ENCODE peak calls at places on chromosomes 3 and 15, in seven cellular contexts. Y is K562, F is HepG2, R is GM12878, H is WTC11, I is HCT116, U is H1. W is an unnamed sample.

GRCh38 chr3:45098315-45098714 is 47.9 kb downstream of the CDCP1 start:
- DNase-seq in H (no peak), U (no peak), I (no peak), R (no peak), Y (no peak), F (no peak), W (no peak)

GRCh38 chr3:18989237-18989812 is 159.0 kb upstream of the KCNH8 start:
- DNase-seq in Y (no peak), R (no peak), I (no peak), U (no peak), H (no peak), F (no peak), W (no peak)

GRCh38 chr15:91866371-91866905 is 12.9 kb downstream of the SLCO3A1 start:
- DNase-seq in F (no peak), Y (no peak), H (no peak), U (no peak), I (no peak), R (no peak), W (no peak)

GRCh38 chr3:150299221-150299620 is 108.9 kb upstream of the TSC22D2 start:
- DNase-seq in H (peak; percentile 29), F (no peak), I (no peak), U (no peak), Y (no peak), R (no peak), W (no peak)

GRCh38 chr3:123518892-123519485 is 65.9 kb downstream of the HACD2 start:
- DNase-seq in U (no peak), F (no peak), R (no peak), I (no peak), H (no peak), Y (no peak), W (no peak)

GRCh38 chr3:59783468-59783988 is 733.7 kb upstream of the CFAP20DC start:
- DNase-seq in Y (no peak), R (no peak), I (no peak), U (no peak), H (no peak), F (no peak), W (no peak)

GRCh38 chr3:138593488-138594149 is 441 bp downstream of the CEP70 start:
- DNase-seq in Y (peak; percentile 20), H (no peak), R (no peak), U (no peak), I (no peak), F (peak; percentile 6), W (no peak)

GRCh38 chr15:27671794-27672438 is 427.2 kb downstream of the OCA2 start:
- DNase-seq in F (no peak), Y (no peak), R (no peak), U (no peak), H (no peak), I (no peak), W (no peak)

GRCh38 chr15:100918034-100918689 is 995 bp upstream of the LRRK1 start:
- DNase-seq in R (no peak), U (no peak), I (peak; percentile 67), H (peak; percentile 88), Y (peak; percentile 69), F (peak; percentile 8), W (peak; percentile 86)

GRCh38 chr3:53544357-53544756 is 49.9 kb downstream of the CACNA1D start:
- DNase-seq in U (no peak), Y (no peak), I (no peak), H (no peak), F (no peak), R (no peak), W (no peak)

GRCh38 chr3:165642761-165643432 is 194.3 kb downstream of the BCHE start:
- DNase-seq in R (no peak), H (no peak), F (no peak), Y (no peak), U (no peak), I (peak; percentile 93), W (no peak)

GRCh38 chr15:66832679-66833078 is 130.6 kb downstream of the SMAD6 start:
- DNase-seq in R (no peak), Y (peak; percentile 50), U (no peak), F (no peak), I (no peak), H (no peak), W (no peak)

GRCh38 chr3:14019459-14019858 is 105.2 kb downstream of the CHCHD4 start:
- DNase-seq in I (no peak), U (no peak), H (no peak), F (no peak), R (no peak), Y (no peak), W (no peak)

GRCh38 chr3:157086053-157086761 is 73.7 kb downstream of the CCNL1 start:
- DNase-seq in U (no peak), I (no peak), Y (no peak), R (no peak), F (no peak), H (no peak), W (no peak)

GRCh38 chr3:24591661-24592555 is 97.3 kb upstream of the THRB start:
- DNase-seq in I (no peak), H (no peak), U (no peak), Y (no peak), R (no peak), F (no peak), W (no peak)

GRCh38 chr3:13288732-13289718 is 131.1 kb downstream of the NUP210 start:
- DNase-seq in I (no peak), Y (no peak), H (no peak), U (no peak), F (no peak), R (no peak), W (no peak)

GRCh38 chr3:69675773-69676660 is 63.2 kb upstream of the MITF start:
- DNase-seq in Y (no peak), F (no peak), U (no peak), H (no peak), I (no peak), R (no peak), W (no peak)

GRCh38 chr3:111326144-111326995 is 215.6 kb upstream of the CD96 start:
- DNase-seq in Y (no peak), I (no peak), R (no peak), F (no peak), U (no peak), H (no peak), W (no peak)

GRCh38 chr3:57949779-57950618 is 58.2 kb upstream of the FLNB start:
- DNase-seq in F (peak; percentile 38), U (no peak), R (no peak), H (no peak), Y (no peak), I (peak; percentile 22), W (no peak)

GRCh38 chr3:117059054-117059989 is 349.7 kb downstream of the TUSC7 start:
- DNase-seq in I (peak; percentile 6), R (no peak), H (no peak), Y (peak; percentile 0), F (peak; percentile 10), U (no peak), W (no peak)

GRCh38 chr3:140153736-140154135 is 218.8 kb downstream of the CLSTN2 start:
- DNase-seq in Y (no peak), R (no peak), F (no peak), I (no peak), H (no peak), U (no peak), W (no peak)

GRCh38 chr3:128987701-128988100 is 6.2 kb downstream of the CFAP92 start:
- DNase-seq in U (no peak), F (no peak), I (no peak), R (no peak), Y (no peak), H (no peak), W (no peak)

GRCh38 chr3:8835385-8835784 is 66.0 kb upstream of the OXTR start:
- DNase-seq in H (no peak), Y (no peak), I (no peak), U (no peak), F (no peak), R (no peak), W (no peak)

GRCh38 chr15:38864827-38865604 is 300.4 kb upstream of the RASGRP1 start:
- DNase-seq in H (no peak), U (no peak), Y (no peak), F (no peak), I (no peak), R (no peak), W (no peak)

GRCh38 chr3:161890147-161890625 is 393.6 kb downstream of the OTOL1 start:
- DNase-seq in H (no peak), Y (no peak), F (no peak), R (no peak), I (peak; percentile 44), U (no peak), W (no peak)

GRCh38 chr3:133882986-133883586 is 12.6 kb downstream of the RAB6B start:
- DNase-seq in R (no peak), I (no peak), U (no peak), F (no peak), H (no peak), Y (no peak), W (no peak)
- TF ChIP-seq SP1 in R (no peak), I (no peak), U (no peak), F (no peak), H (no peak), Y (no peak), W (no peak)

GRCh38 chr3:173401369-173401768 is 3.8 kb downstream of the NLGN1 start:
- DNase-seq in U (no peak), H (no peak), F (no peak), Y (no peak), R (no peak), I (no peak), W (no peak)
- TF ChIP-seq SP1 in U (no peak), H (no peak), F (no peak), Y (no peak), R (no peak), I (no peak), W (no peak)

DNA sequence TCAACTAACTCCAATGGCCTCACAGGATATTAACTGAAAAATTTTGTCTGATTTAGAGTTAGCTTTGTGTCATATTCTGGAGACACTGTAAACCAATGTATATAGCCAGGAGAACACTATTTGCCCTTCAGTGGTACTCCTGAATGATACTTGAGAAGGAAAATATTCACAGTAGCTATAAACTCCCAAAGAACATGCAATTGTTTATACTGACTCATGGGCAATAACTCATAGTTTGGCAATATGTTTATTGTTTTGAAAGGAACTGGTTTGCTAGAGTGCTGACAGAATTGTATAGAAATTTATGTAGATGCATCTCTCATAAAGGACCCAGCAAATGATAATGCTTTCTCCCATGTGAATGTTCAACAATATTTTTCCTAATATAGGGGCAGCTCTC is 537.6 kb downstream of the PLOD2 start:
- DNase-seq in H (no peak), R (no peak), U (no peak), Y (no peak), F (no peak), I (no peak), W (no peak)
- TF ChIP-seq SP1 in H (no peak), R (no peak), U (no peak), Y (no peak), F (no peak), I (no peak), W (no peak)

GRCh38 chr15:71385026-71385425 is 269.8 kb downstream of the THSD4 start:
- DNase-seq in H (no peak), Y (no peak), R (no peak), F (no peak), U (no peak), I (no peak), W (no peak)
- TF ChIP-seq SP1 in H (no peak), Y (no peak), R (no peak), F (no peak), U (no peak), I (no peak), W (no peak)

DNA sequence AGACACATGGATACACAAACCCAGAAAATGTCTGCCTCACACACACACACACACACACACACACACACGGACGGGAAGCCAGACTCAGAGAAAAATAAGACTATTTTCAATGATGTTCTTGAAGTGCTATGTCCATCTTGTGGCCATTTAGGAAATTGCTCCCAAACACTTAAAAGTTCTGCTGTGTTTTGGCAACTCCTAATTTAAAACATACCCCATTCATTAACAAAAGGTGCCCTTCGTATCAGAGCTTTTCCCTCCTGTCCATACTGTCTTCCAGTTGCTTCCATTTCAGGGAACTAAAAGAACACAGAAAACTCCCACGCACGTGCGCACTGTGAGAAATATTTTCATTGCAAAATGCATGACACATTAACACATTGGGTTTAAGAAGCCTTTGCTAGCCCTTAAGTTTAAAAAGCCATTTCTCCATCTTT is 44.6 kb downstream of the SLC12A1 start:
- DNase-seq in I (peak; percentile 51), U (peak; percentile 5), F (peak; percentile 25), R (peak; percentile 17), H (peak; percentile 28), Y (peak; percentile 49), W (peak; percentile 29)
- TF ChIP-seq SP1 in I (no peak), U (no peak), F (no peak), R (no peak), H (no peak), Y (no peak), W (no peak)